ENCODE peak calls at places on chromosomes 6 and 20, in seven cellular contexts. R is WTC11, U is activated B cell treated with CpG ODN at 0.5 μM for 24 hours, G is endodermal cell, D is Panc1, E is AG04449, O is A549. Z is an unnamed sample.
A peak's percentile ranks its signal among the peaks of the same experiment; 100 is the strongest.

GRCh38 chr6:40909811-40910210 is 129.2 kb downstream of the UNC5CL start:
- DNase-seq in R (no peak), U (no peak), G (no peak), D (no peak), E (no peak), O (no peak), Z (no peak)

GRCh38 chr6:143747347-143747842 is 69.6 kb downstream of the PHACTR2 start:
- DNase-seq in R (no peak), U (no peak), G (peak; percentile 88), D (no peak), E (no peak), O (no peak), Z (no peak)

GRCh38 chr20:50085481-50086365 is 27.2 kb downstream of the UBE2V1 start:
- DNase-seq in R (peak; percentile 50), U (no peak), G (peak; percentile 81), D (no peak), E (no peak), O (peak; percentile 70), Z (peak; percentile 56)

GRCh38 chr6:27168586-27169443 is 78.7 kb upstream of the PRSS16 start:
- DNase-seq in R (no peak), U (no peak), G (no peak), D (no peak), E (peak; percentile 72), O (no peak), Z (no peak)

GRCh38 chr6:161192636-161193411 is 81.0 kb downstream of the AGPAT4 start:
- DNase-seq in R (no peak), U (no peak), G (no peak), D (no peak), E (no peak), O (no peak), Z (no peak)

GRCh38 chr6:96089173-96089572 is 73.4 kb downstream of the FUT9 start:
- DNase-seq in R (peak; percentile 62), U (no peak), G (peak; percentile 80), D (peak; percentile 2), E (no peak), O (peak; percentile 5), Z (no peak)

GRCh38 chr6:134318396-134319281 is 727 bp upstream of the SGK1 start:
- DNase-seq in R (no peak), U (no peak), G (no peak), D (no peak), E (no peak), O (no peak), Z (no peak)

GRCh38 chr6:72857791-72858190 is 235.9 kb downstream of the KCNQ5 start:
- DNase-seq in R (no peak), U (no peak), G (no peak), D (no peak), E (no peak), O (no peak), Z (no peak)

GRCh38 chr20:22583773-22584629 is at the start of gene FOXA2:
- DNase-seq in R (peak; percentile 61), U (no peak), G (peak; percentile 94), D (no peak), E (no peak), O (peak; percentile 96), Z (peak; percentile 90)

GRCh38 chr6:138088307-138088744 is 18.9 kb downstream of the PERP start:
- DNase-seq in R (no peak), U (no peak), G (no peak), D (peak; percentile 86), E (peak; percentile 86), O (peak; percentile 84), Z (no peak)

GRCh38 chr20:50094522-50094921 is 18.4 kb downstream of the UBE2V1 start:
- DNase-seq in R (no peak), U (no peak), G (no peak), D (no peak), E (no peak), O (no peak), Z (no peak)

GRCh38 chr6:34546551-34547321 is 9.4 kb downstream of the SPDEF start:
- DNase-seq in R (no peak), U (no peak), G (no peak), D (no peak), E (no peak), O (peak; percentile 73), Z (peak; percentile 66)

GRCh38 chr6:3813150-3813780 is 35.9 kb upstream of the FAM50B start:
- DNase-seq in R (no peak), U (no peak), G (no peak), D (no peak), E (no peak), O (peak; percentile 32), Z (peak; percentile 40)

GRCh38 chr6:35413911-35414310 is 38.2 kb upstream of the FANCE start:
- DNase-seq in R (no peak), U (no peak), G (no peak), D (no peak), E (no peak), O (no peak), Z (no peak)

GRCh38 chr6:25175216-25175615 is 104.0 kb upstream of the CARMIL1 start:
- DNase-seq in R (no peak), U (no peak), G (no peak), D (no peak), E (no peak), O (peak; percentile 36), Z (no peak)

GRCh38 chr6:5996701-5997419 is 9.9 kb downstream of the NRN1 start:
- DNase-seq in R (peak; percentile 38), U (no peak), G (peak; percentile 75), D (no peak), E (no peak), O (no peak), Z (no peak)

GRCh38 chr20:53413188-53413631 is 180.4 kb downstream of the ZNF217 start:
- DNase-seq in R (peak; percentile 88), U (peak; percentile 43), G (peak; percentile 96), D (peak; percentile 17), E (no peak), O (peak; percentile 59), Z (peak; percentile 30)

GRCh38 chr20:48079028-48079427 is 293.7 kb upstream of the SULF2 start:
- DNase-seq in R (no peak), U (no peak), G (no peak), D (no peak), E (no peak), O (no peak), Z (no peak)

GRCh38 chr6:6635869-6636268 is 47.3 kb downstream of the LY86 start:
- DNase-seq in R (no peak), U (no peak), G (no peak), D (no peak), E (no peak), O (no peak), Z (no peak)

DNA sequence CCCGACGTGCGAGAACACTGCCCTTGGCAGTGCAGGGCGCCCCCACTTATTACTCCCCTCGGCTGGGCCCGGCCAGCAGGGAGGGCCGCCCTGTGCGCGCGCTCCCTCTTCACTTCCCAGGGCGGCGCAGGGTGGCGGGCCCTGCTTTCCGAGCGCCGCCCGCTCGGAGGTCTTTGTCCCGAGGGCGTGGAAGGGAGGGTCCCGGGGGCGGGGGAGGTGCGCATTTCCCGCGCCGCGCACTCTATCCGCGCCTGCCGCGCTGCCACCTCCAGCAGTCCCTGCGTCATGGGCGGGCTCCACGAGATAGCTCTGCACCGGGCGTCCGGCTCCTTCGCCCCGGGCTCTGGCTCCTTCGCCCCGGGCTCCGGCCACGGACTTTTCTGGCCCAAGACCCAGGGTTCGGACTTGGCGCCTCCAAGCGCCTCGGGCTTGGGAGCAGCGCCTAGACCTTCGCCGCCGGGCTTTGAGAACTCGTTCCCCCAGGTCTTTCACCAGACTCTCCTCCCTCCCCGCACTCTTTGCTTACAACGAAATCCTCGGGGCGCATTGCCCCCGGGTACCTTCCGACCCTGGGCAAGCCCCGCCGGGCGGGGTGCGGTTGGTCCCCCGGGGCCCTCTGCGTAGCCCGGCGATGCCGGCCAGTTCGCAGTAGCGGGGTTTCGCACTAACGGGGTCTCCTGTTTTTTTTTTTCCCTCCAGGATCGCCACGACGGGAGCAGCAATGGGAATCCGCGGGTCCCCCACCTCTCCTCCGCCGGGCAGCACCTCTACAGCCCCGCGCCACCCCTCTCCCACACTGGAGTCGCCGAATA is 1.6 kb downstream of the TFAP2C start:
- DNase-seq in R (peak; percentile 48), U (no peak), G (peak; percentile 86), D (no peak), E (no peak), O (peak; percentile 50), Z (no peak)
- TF ChIP-seq CTCF in R (no peak), U (no peak), G (peak; percentile 46), D (peak; percentile 67), E (no peak), O (peak; percentile 24), Z (no peak)

GRCh38 chr20:3966571-3966970 is 48.8 kb downstream of the RNF24 start:
- DNase-seq in R (no peak), U (no peak), G (no peak), D (no peak), E (no peak), O (no peak), Z (no peak)
- TF ChIP-seq CTCF in R (no peak), U (no peak), G (no peak), D (no peak), E (no peak), O (no peak), Z (no peak)

GRCh38 chr20:4684837-4685413 is 36.8 kb upstream of the PRND start:
- DNase-seq in R (no peak), U (no peak), G (no peak), D (no peak), E (no peak), O (peak; percentile 33), Z (no peak)
- TF ChIP-seq CTCF in R (no peak), U (no peak), G (no peak), D (no peak), E (no peak), O (no peak), Z (no peak)

GRCh38 chr20:64055396-64055892 is 6.0 kb upstream of the SOX18 start:
- DNase-seq in R (no peak), U (no peak), G (no peak), D (no peak), E (no peak), O (no peak), Z (no peak)

GRCh38 chr20:64055893-64056638 is 6.6 kb upstream of the SOX18 start:
- DNase-seq in R (no peak), U (no peak), G (peak; percentile 71), D (no peak), E (no peak), O (peak; percentile 44), Z (no peak)

GRCh38 chr20:64052987-64053840 is 3.8 kb upstream of the SOX18 start:
- DNase-seq in R (no peak), U (no peak), G (peak; percentile 70), D (no peak), E (no peak), O (no peak), Z (no peak)

GRCh38 chr20:64052326-64052722 is 2.9 kb upstream of the SOX18 start:
- DNase-seq in R (no peak), U (no peak), G (no peak), D (no peak), E (no peak), O (no peak), Z (no peak)

DNA sequence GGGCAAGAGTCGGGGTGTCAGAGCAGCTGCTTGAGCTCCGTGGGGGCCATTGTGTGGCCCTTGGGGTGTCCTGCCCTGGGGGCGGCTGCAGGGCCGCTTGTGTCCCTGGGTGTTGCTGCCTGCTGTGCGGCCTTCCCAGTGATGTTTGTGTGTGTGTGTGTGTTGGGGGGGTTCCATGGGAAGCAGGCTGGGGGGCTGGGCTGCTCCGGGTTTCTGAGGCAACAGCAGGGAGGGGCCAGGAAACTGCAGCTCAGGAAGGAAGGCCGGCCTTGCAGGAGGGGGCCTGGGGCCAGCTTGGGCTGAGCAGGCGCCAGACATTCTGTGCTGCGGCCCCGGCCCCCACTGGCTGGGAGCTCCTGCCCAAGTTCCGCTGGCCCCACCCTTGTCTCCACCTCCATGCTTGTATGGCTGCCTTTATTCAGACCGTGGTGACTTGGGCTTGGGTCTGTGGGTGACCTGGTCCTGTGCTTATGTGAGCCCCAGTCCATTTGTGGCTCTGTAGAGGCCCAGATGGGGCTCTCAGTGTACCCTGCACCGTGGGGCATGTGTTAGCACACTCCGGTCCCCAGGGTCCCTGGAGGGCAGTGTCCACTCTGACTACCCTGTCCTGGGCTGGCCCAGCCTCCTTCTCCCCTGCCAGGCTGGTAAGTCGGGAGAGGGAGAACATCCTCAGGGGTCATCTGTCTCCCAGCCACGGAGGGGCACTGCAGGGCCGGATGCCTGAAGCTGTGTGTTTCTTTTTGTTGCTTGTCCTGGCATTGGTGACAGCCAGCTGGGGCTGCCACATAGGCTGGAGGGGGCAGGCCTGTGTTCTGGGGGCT is 4.6 kb upstream of the SOX18 start:
- DNase-seq in R (peak; percentile 56), U (no peak), G (peak; percentile 92), D (no peak), E (no peak), O (peak; percentile 68), Z (no peak)
- TF ChIP-seq CTCF in R (no peak), U (no peak), G (peak; percentile 74), D (peak; percentile 72), E (peak; percentile 46), O (peak; percentile 19), Z (no peak)